ENCODE peak calls at places on chromosomes 11 and 22, in five cellular contexts. Y is SJSA1, O is ovary, D is GM23338, C is esophagus squamous epithelium. A is an unnamed sample.

GRCh38 chr11:697811-698311 is 2.2 kb downstream of the TMEM80 start:
- DNase-seq in D (no peak), Y (no peak), C (no peak), O (no peak), A (no peak)

GRCh38 chr11:119426142-119426541 is 3.2 kb upstream of the THY1 start:
- DNase-seq in D (peak; percentile 63), C (no peak), O (no peak), Y (no peak), A (no peak)

GRCh38 chr11:74592063-74592440 is 330 bp upstream of the POLD3 start:
- DNase-seq in O (no peak), C (no peak), D (no peak), Y (no peak), A (no peak)

GRCh38 chr11:68328374-68329091 is 16.1 kb downstream of the LRP5 start:
- DNase-seq in Y (peak; percentile 71), C (no peak), O (peak; percentile 57), D (peak; percentile 75), A (peak; percentile 72)

GRCh38 chr22:40709752-40710413 is 30.6 kb downstream of the MCHR1 start:
- DNase-seq in C (no peak), D (peak; percentile 58), Y (no peak), O (peak; percentile 72), A (no peak)

GRCh38 chr22:25085930-25086901 is 113.4 kb upstream of the CRYBB3 start:
- DNase-seq in D (no peak), Y (no peak), O (peak; percentile 51), C (no peak), A (no peak)

GRCh38 chr11:78138694-78139421 is 568 bp downstream of the ALG8 start:
- DNase-seq in C (no peak), D (peak; percentile 61), Y (no peak), O (no peak), A (peak; percentile 50)

GRCh38 chr11:117316197-117316961 is at the start of gene BACE1:
- DNase-seq in O (peak; percentile 87), Y (peak; percentile 84), D (peak; percentile 97), C (no peak), A (peak; percentile 78)

GRCh38 chr11:3126207-3126865 is 38.8 kb downstream of the OSBPL5 start:
- DNase-seq in Y (no peak), C (no peak), D (no peak), O (peak; percentile 40), A (peak; percentile 94)

GRCh38 chr22:47392054-47392347 is 629.6 kb downstream of the TBC1D22A start:
- DNase-seq in D (no peak), Y (no peak), O (no peak), C (no peak), A (no peak)

GRCh38 chr11:63478896-63479295 is 12.1 kb downstream of the PLAAT5 start:
- DNase-seq in Y (peak; percentile 76), C (no peak), D (peak; percentile 89), O (no peak), A (peak; percentile 64)

GRCh38 chr22:37752189-37753061 is 55.3 kb upstream of the GCAT start:
- DNase-seq in C (peak; percentile 58), Y (peak; percentile 100), D (no peak), O (peak; percentile 95), A (peak; percentile 85)

GRCh38 chr11:95434489-95435057 is 203.6 kb upstream of the SESN3 start:
- DNase-seq in O (no peak), Y (no peak), C (no peak), D (no peak), A (no peak)

GRCh38 chr22:20422271-20422958 is 15.2 kb downstream of the SCARF2 start:
- DNase-seq in C (no peak), O (peak; percentile 46), Y (peak; percentile 78), D (no peak), A (no peak)

GRCh38 chr11:121901853-121902252 is 214.2 kb downstream of the BLID start:
- DNase-seq in C (no peak), O (no peak), D (no peak), Y (no peak), A (no peak)

GRCh38 chr11:121636341-121637176 is 183.8 kb upstream of the SORL1-AS1 start:
- DNase-seq in C (no peak), D (no peak), O (no peak), Y (no peak), A (no peak)

GRCh38 chr11:69312418-69313399 is 18.8 kb downstream of the MYEOV start:
- DNase-seq in O (no peak), Y (peak; percentile 65), D (no peak), C (no peak), A (no peak)

GRCh38 chr11:118609380-118610219 is 2.2 kb downstream of the PHLDB1 start:
- DNase-seq in Y (no peak), D (peak; percentile 57), O (peak; percentile 60), C (no peak), A (no peak)

DNA sequence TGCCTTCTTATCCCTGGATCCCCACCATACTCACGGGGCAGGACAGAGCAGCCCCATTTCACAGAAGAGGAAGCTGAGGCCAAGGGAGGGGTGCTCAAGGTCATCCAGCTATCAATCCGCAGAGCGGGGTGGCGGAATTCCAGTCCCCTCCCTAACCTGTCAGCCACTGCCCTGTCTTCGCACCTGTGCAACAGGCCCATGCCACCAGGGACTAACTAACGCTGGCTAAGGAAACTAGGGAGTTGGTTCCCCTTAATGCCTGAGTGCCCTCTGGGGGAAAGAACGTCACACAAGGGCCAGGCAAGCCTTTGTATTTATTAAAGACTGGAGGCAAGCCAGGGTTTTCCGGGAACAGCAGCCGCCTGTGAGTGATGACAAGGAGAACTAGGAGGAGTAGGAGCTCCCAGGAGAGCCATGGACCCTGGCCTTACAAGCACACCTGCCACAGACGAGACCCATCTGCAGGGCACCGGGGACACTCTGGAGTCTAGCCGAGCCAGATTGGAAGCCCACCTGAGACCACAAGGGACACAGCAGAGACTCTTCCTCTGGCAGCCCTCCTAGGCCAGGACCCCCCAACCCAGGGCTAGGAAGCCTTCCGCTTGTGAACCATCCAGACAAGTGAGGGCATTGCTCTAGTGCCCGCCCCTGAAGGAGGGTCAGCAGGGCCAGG is 64.4 kb downstream of the MYH9 start:
- DNase-seq in D (no peak), Y (no peak), C (no peak), O (no peak), A (no peak)
- H3K36me3 ChIP-seq in D (peaks cover 39% of the 10 kb centered on the region), Y (peaks cover 100% of the 10 kb centered on the region), C (peaks cover 65% of the 10 kb centered on the region), O (no peaks in the 10 kb centered on the region), A (peaks cover 51% of the 10 kb centered on the region)

GRCh38 chr11:11594162-11594561 is 27.6 kb downstream of the GALNT18 start:
- DNase-seq in O (no peak), Y (peak; percentile 4), C (no peak), D (no peak), A (no peak)

GRCh38 chr11:11600288-11600687 is 21.5 kb downstream of the GALNT18 start:
- DNase-seq in D (no peak), Y (no peak), C (no peak), O (no peak), A (no peak)

GRCh38 chr11:11602011-11602410 is 19.8 kb downstream of the GALNT18 start:
- DNase-seq in D (no peak), C (no peak), O (no peak), Y (peak; percentile 28), A (no peak)

GRCh38 chr11:11598243-11598642 is 23.6 kb downstream of the GALNT18 start:
- DNase-seq in D (no peak), C (no peak), Y (peak; percentile 3), O (no peak), A (no peak)
- H3K27ac ChIP-seq in D (no peak overlapping the region), C (no peak overlapping the region), Y (no peak overlapping the region), O (no peak overlapping the region), A (no peak overlapping the region)

GRCh38 chr11:64729851-64730382 is 6.9 kb upstream of the NRXN2 start:
- DNase-seq in C (no peak), O (no peak), Y (no peak), D (peak; percentile 89), A (peak; percentile 67)
- H3K36me3 ChIP-seq in C (no peaks in the 10 kb centered on the region), O (no peaks in the 10 kb centered on the region), Y (no peaks in the 10 kb centered on the region), D (no peaks in the 10 kb centered on the region), A (no peaks in the 10 kb centered on the region)

GRCh38 chr22:49807129-49807528 is 20.5 kb downstream of the BRD1 start:
- DNase-seq in D (no peak), C (no peak), O (no peak), Y (no peak), A (no peak)
- H3K27ac ChIP-seq in D (no peak overlapping the region), C (no peak overlapping the region), O (no peak overlapping the region), Y (no peak overlapping the region), A (no peak overlapping the region)

GRCh38 chr11:123055132-123055924 is 6.6 kb downstream of the HSPA8 start:
- DNase-seq in O (no peak), C (no peak), Y (no peak), D (no peak), A (no peak)
- H3K36me3 ChIP-seq in O (no peaks in the 10 kb centered on the region), C (peaks cover 23% of the 10 kb centered on the region), Y (peaks cover 58% of the 10 kb centered on the region), D (peaks cover 47% of the 10 kb centered on the region), A (peaks cover 16% of the 10 kb centered on the region)

A was measured in colonic mucosa.